ENCODE peak calls at places on chromosomes 12 and 14, in five cellular contexts. S is esophagus squamous epithelium, M is K562, T is HCT116, X is IMR-90. A is an unnamed sample.
A peak's percentile ranks its signal among the peaks of the same experiment; 100 is the strongest.

GRCh38 chr14:78697341-78697740 is 527.2 kb downstream of the NRXN3 start:
- DNase-seq in S (no peak), M (peak; percentile 5), T (peak; percentile 3), X (peak; percentile 26), A (no peak)

GRCh38 chr14:25090716-25091454 is 40.9 kb upstream of the STXBP6 start:
- DNase-seq in S (no peak), M (no peak), T (no peak), X (peak; percentile 66), A (no peak)

GRCh38 chr14:42806909-42807315 is 1200.2 kb downstream of the LRFN5 start:
- DNase-seq in S (no peak), M (no peak), T (no peak), X (peak; percentile 96), A (no peak)

GRCh38 chr12:108379761-108380160 is 40.6 kb upstream of the CMKLR1 start:
- DNase-seq in S (no peak), M (no peak), T (no peak), X (no peak), A (no peak)

GRCh38 chr12:94811611-94812010 is 161.3 kb upstream of the TMCC3 start:
- DNase-seq in S (no peak), M (no peak), T (no peak), X (no peak), A (no peak)

GRCh38 chr14:72850360-72850759 is 43.5 kb downstream of the DPF3 start:
- DNase-seq in S (no peak), M (no peak), T (no peak), X (no peak), A (no peak)

GRCh38 chr12:130127909-130128763 is 34.1 kb upstream of the FZD10 start:
- DNase-seq in S (no peak), M (no peak), T (no peak), X (no peak), A (peak; percentile 37)

GRCh38 chr14:50001146-50001998 is 108.5 kb downstream of the ARF6 start:
- DNase-seq in S (no peak), M (peak; percentile 58), T (peak; percentile 87), X (peak; percentile 70), A (no peak)

GRCh38 chr12:84502907-84503787 is 409.5 kb downstream of the SLC6A15 start:
- DNase-seq in S (no peak), M (peak; percentile 16), T (peak; percentile 42), X (peak; percentile 72), A (no peak)

GRCh38 chr12:53205747-53206146 is 1.3 kb downstream of the ITGB7 start:
- DNase-seq in S (no peak), M (peak; percentile 32), T (no peak), X (peak; percentile 89), A (no peak)

GRCh38 chr12:42498549-42499247 is 90.8 kb downstream of the PRICKLE1 start:
- DNase-seq in S (no peak), M (no peak), T (no peak), X (peak; percentile 46), A (no peak)

GRCh38 chr14:83988274-83988673 is 1541.7 kb upstream of the FLRT2 start:
- DNase-seq in S (no peak), M (no peak), T (no peak), X (peak; percentile 54), A (no peak)

GRCh38 chr12:116161588-116161987 is 115.9 kb downstream of the MED13L start:
- DNase-seq in S (no peak), M (no peak), T (no peak), X (peak; percentile 73), A (no peak)

GRCh38 chr12:72219937-72220336 is 52.2 kb upstream of the TRHDE start:
- DNase-seq in S (no peak), M (no peak), T (no peak), X (no peak), A (no peak)

GRCh38 chr12:111578276-111578970 is 20.7 kb downstream of the ATXN2 start:
- DNase-seq in S (no peak), M (peak; percentile 74), T (no peak), X (peak; percentile 91), A (no peak)

GRCh38 chr12:19620222-19620621 is 180.9 kb downstream of the AEBP2 start:
- DNase-seq in S (no peak), M (no peak), T (no peak), X (no peak), A (no peak)

GRCh38 chr14:37088816-37089215 is 83.6 kb downstream of the SLC25A21 start:
- DNase-seq in S (no peak), M (no peak), T (no peak), X (peak; percentile 18), A (no peak)

GRCh38 chr14:85531141-85531593 is 1.2 kb downstream of the FLRT2 start:
- DNase-seq in S (no peak), M (no peak), T (no peak), X (peak; percentile 58), A (peak; percentile 77)

GRCh38 chr14:63707216-63707615 is 20.6 kb downstream of the SGPP1 start:
- DNase-seq in S (no peak), M (no peak), T (no peak), X (no peak), A (no peak)

GRCh38 chr14:63710497-63710896 is 17.4 kb downstream of the SGPP1 start:
- DNase-seq in S (no peak), M (no peak), T (no peak), X (peak; percentile 6), A (no peak)

GRCh38 chr14:63713058-63713457 is 14.8 kb downstream of the SGPP1 start:
- DNase-seq in S (no peak), M (no peak), T (no peak), X (no peak), A (no peak)

GRCh38 chr14:63713765-63714164 is 14.1 kb downstream of the SGPP1 start:
- DNase-seq in S (no peak), M (peak; percentile 37), T (peak; percentile 32), X (peak; percentile 51), A (no peak)

GRCh38 chr14:63712123-63712522 is 15.7 kb downstream of the SGPP1 start:
- DNase-seq in S (no peak), M (no peak), T (no peak), X (no peak), A (no peak)
- H3K27ac ChIP-seq in S (no peak overlapping the region), M (no peak overlapping the region), T (no peak overlapping the region), X (no peak overlapping the region), A (no peak overlapping the region)

GRCh38 chr14:105919458-105920150 is 393.2 kb downstream of the TMEM121 start:
- DNase-seq in S (no peak), M (no peak), T (no peak), X (no peak), A (no peak)
- H3K9me3 ChIP-seq in S (peaks cover 7% of the 10 kb centered on the region), M (no peaks in the 10 kb centered on the region), T (no peaks in the 10 kb centered on the region), X (peaks cover 32% of the 10 kb centered on the region), A (peaks cover 7% of the 10 kb centered on the region)

GRCh38 chr12:131950182-131950913 is 606 bp downstream of the EP400 start:
- DNase-seq in S (no peak), M (peak; percentile 45), T (no peak), X (no peak), A (peak; percentile 45)

GRCh38 chr12:131946757-131947156 is 3.0 kb upstream of the EP400 start:
- DNase-seq in S (no peak), M (no peak), T (no peak), X (no peak), A (no peak)

GRCh38 chr12:131948166-131948712 is 1.5 kb upstream of the EP400 start:
- DNase-seq in S (no peak), M (no peak), T (no peak), X (no peak), A (no peak)

GRCh38 chr12:131947482-131948027 is 2.2 kb upstream of the EP400 start:
- DNase-seq in S (no peak), M (no peak), T (no peak), X (no peak), A (peak; percentile 22)

GRCh38 chr12:131949431-131950181 is at the start of gene EP400:
- DNase-seq in S (peak; percentile 59), M (peak; percentile 97), T (peak; percentile 81), X (peak; percentile 90), A (peak; percentile 97)
- TF ChIP-seq POLR2A in S (peak; percentile 45), M (peak; percentile 43), T (peak; percentile 57), X (peak; percentile 54), A (no peak)

GRCh38 chr12:58242803-58243628 is 301.6 kb downstream of the ATP23 start:
- DNase-seq in S (no peak), M (no peak), T (no peak), X (peak; percentile 40), A (no peak)
- H3K27ac ChIP-seq in S (no peak overlapping the region), M (no peak overlapping the region), T (no peak overlapping the region), X (peak overlapping the region; percentile 57), A (no peak overlapping the region)

GRCh38 chr12:133073836-133074235 is 6.9 kb upstream of the ZNF140 start:
- DNase-seq in S (no peak), M (no peak), T (no peak), X (no peak), A (no peak)
- H3K9me3 ChIP-seq in S (peaks cover 98% of the 10 kb centered on the region), M (peaks cover 3% of the 10 kb centered on the region), T (peaks cover 6% of the 10 kb centered on the region), X (peaks cover 38% of the 10 kb centered on the region), A (peaks cover 14% of the 10 kb centered on the region)

GRCh38 chr14:103847439-103847953 is at the start of gene PPP1R13B:
- DNase-seq in S (no peak), M (peak; percentile 88), T (peak; percentile 65), X (peak; percentile 71), A (peak; percentile 97)
- TF ChIP-seq POLR2A in S (peak; percentile 57), M (no peak), T (peak; percentile 69), X (peak; percentile 44), A (no peak)

GRCh38 chr14:58716706-58717105 is 78.9 kb downstream of the DACT1 start:
- DNase-seq in S (no peak), M (no peak), T (no peak), X (no peak), A (no peak)
- H3K27ac ChIP-seq in S (no peak overlapping the region), M (no peak overlapping the region), T (no peak overlapping the region), X (no peak overlapping the region), A (no peak overlapping the region)

GRCh38 chr12:127149226-127149964 is 1117.6 kb upstream of the TMEM132C start:
- DNase-seq in S (no peak), M (no peak), T (no peak), X (peak; percentile 68), A (no peak)

GRCh38 chr12:127150028-127150427 is 1116.9 kb upstream of the TMEM132C start:
- DNase-seq in S (no peak), M (no peak), T (no peak), X (no peak), A (no peak)

GRCh38 chr12:127158385-127159061 is 1108.4 kb upstream of the TMEM132C start:
- DNase-seq in S (no peak), M (no peak), T (no peak), X (no peak), A (no peak)

GRCh38 chr12:127150479-127150878 is 1116.5 kb upstream of the TMEM132C start:
- DNase-seq in S (no peak), M (no peak), T (no peak), X (no peak), A (no peak)

GRCh38 chr12:127153996-127154395 is 1113.0 kb upstream of the TMEM132C start:
- DNase-seq in S (no peak), M (no peak), T (no peak), X (no peak), A (no peak)
- H3K9me3 ChIP-seq in S (no peaks in the 10 kb centered on the region), M (peaks cover 4% of the 10 kb centered on the region), T (no peaks in the 10 kb centered on the region), X (no peaks in the 10 kb centered on the region), A (no peaks in the 10 kb centered on the region)

A was measured in ovary.